ENCODE peak calls at places on chromosomes 1 and 21, in seven cellular contexts. E is fibroblast of mammary gland, X is Calu3, O is uterus, D is IMR-90, B is ovary, L is body of pancreas. N is an unnamed sample.

GRCh38 chr21:21000576-21001175 is 2.5 kb downstream of the NCAM2 start:
- DNase-seq in B (no peak), O (no peak), X (no peak), L (no peak), E (no peak), D (no peak), N (no peak)

GRCh38 chr1:24933468-24933867 is 3.4 kb upstream of the RUNX3 start:
- DNase-seq in L (no peak), O (no peak), D (no peak), X (no peak), E (no peak), B (no peak), N (no peak)

GRCh38 chr1:226904772-226905171 is 34.4 kb downstream of the PSEN2 start:
- DNase-seq in L (no peak), O (no peak), D (no peak), E (no peak), B (no peak), X (no peak), N (no peak)

GRCh38 chr1:159594581-159594980 is 7.0 kb downstream of the APCS start:
- DNase-seq in E (peak; percentile 31), D (no peak), X (no peak), B (no peak), L (no peak), O (no peak), N (no peak)

GRCh38 chr1:169928438-169929209 is 34.9 kb upstream of the SCYL3 start:
- DNase-seq in B (no peak), E (peak; percentile 76), O (no peak), L (no peak), X (no peak), D (peak; percentile 72), N (no peak)

GRCh38 chr21:26952274-26953066 is 14.4 kb downstream of the ADAMTS5 start:
- DNase-seq in O (no peak), X (no peak), E (no peak), B (no peak), D (peak; percentile 45), L (no peak), N (no peak)

GRCh38 chr21:29022141-29022540 is 2.3 kb upstream of the USP16 start:
- DNase-seq in O (no peak), X (no peak), B (no peak), E (no peak), D (no peak), L (no peak), N (no peak)

GRCh38 chr1:26784023-26784871 is 3.5 kb upstream of the PIGV start:
- DNase-seq in D (peak; percentile 80), L (peak; percentile 78), B (peak; percentile 90), X (no peak), O (peak; percentile 67), E (peak; percentile 88), N (no peak)

GRCh38 chr1:45968941-45969666 is 163.3 kb downstream of the PIK3R3 start:
- DNase-seq in X (no peak), O (no peak), B (no peak), E (no peak), L (no peak), D (no peak), N (no peak)

GRCh38 chr1:167105150-167105840 is 11.4 kb downstream of the STYXL2 start:
- DNase-seq in O (no peak), D (no peak), L (no peak), B (no peak), X (no peak), E (no peak), N (no peak)

GRCh38 chr1:15249032-15249601 is 2.1 kb downstream of the FHAD1 start:
- DNase-seq in D (peak; percentile 4), X (no peak), L (no peak), E (no peak), O (no peak), B (no peak), N (no peak)

GRCh38 chr1:208257326-208257725 is 13.1 kb upstream of the PLXNA2 start:
- DNase-seq in D (no peak), X (no peak), O (no peak), B (no peak), L (no peak), E (no peak), N (no peak)

GRCh38 chr1:185969524-185969991 is 235.4 kb downstream of the HMCN1 start:
- DNase-seq in B (no peak), E (no peak), L (no peak), X (no peak), D (peak; percentile 6), O (no peak), N (no peak)

GRCh38 chr1:71521655-71522264 is 440.9 kb upstream of the ZRANB2 start:
- DNase-seq in B (peak; percentile 49), X (peak; percentile 51), L (peak; percentile 54), D (peak; percentile 43), O (no peak), E (peak; percentile 61), N (peak; percentile 30)

GRCh38 chr1:96364576-96364975 is 357.0 kb upstream of the PTBP2 start:
- DNase-seq in X (no peak), D (peak; percentile 80), B (no peak), E (peak; percentile 66), L (no peak), O (no peak), N (no peak)

GRCh38 chr1:240732390-240732789 is 120.4 kb upstream of the GREM2 start:
- DNase-seq in D (peak; percentile 79), X (peak; percentile 20), B (no peak), L (no peak), O (no peak), E (peak; percentile 81), N (peak; percentile 50)

GRCh38 chr21:32463367-32463766 is 50.9 kb downstream of the EVA1C start:
- DNase-seq in X (peak; percentile 44), B (no peak), E (peak; percentile 73), D (peak; percentile 29), O (peak; percentile 59), L (no peak), N (peak; percentile 59)

GRCh38 chr1:214270097-214270635 is 10.8 kb upstream of the SMYD2 start:
- DNase-seq in E (peak; percentile 65), D (no peak), L (no peak), B (no peak), X (no peak), O (no peak), N (no peak)

GRCh38 chr1:214272964-214273533 is 7.9 kb upstream of the SMYD2 start:
- DNase-seq in D (no peak), B (no peak), X (no peak), L (no peak), E (no peak), O (no peak), N (no peak)

GRCh38 chr1:214271995-214272731 is 8.8 kb upstream of the SMYD2 start:
- DNase-seq in X (no peak), L (no peak), D (no peak), B (no peak), E (no peak), O (no peak), N (no peak)

GRCh38 chr1:214276786-214277185 is 4.2 kb upstream of the SMYD2 start:
- DNase-seq in X (no peak), D (no peak), E (no peak), B (no peak), O (no peak), L (no peak), N (no peak)

DNA sequence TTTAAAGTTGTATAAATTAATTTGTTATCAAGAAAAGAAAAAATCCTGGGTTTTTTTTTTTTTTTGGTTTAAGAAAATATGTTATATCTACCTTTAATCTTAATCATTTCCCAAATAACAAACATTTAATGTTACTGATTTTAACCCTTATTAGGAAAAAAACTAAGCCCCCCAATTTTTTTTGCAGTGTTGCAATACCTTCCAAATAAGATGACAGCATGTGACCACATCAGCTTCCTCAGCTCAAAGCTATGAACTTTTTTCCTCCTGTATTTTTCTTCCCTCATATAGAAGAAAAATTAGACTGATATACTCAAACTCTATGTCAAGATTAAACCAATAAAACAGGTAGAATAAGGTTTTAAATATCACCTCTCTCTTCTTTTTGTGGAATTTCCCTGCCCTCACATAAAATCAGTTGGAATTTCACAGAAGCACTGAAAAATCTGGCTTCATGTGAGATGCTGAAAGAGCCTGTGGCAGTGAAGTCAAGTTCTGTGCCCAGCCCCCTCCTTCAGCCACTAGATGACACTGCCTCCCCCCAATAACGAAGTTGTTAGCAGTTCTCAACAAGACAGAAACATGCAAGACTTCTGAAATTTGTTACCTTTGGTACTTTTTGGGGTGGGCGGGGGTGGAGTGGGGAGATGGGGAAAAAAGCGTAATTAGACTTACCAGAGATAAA is 9.6 kb upstream of the SMYD2 start:
- DNase-seq in D (no peak), B (no peak), L (no peak), E (no peak), O (no peak), X (no peak), N (no peak)
- TF ChIP-seq CTCF in D (no peak), B (no peak), L (no peak), E (no peak), O (no peak), X (no peak), N (no peak)

GRCh38 chr1:235013512-235013911 is 115.1 kb downstream of the TOMM20 start:
- DNase-seq in O (no peak), E (no peak), L (no peak), X (no peak), B (no peak), D (no peak), N (no peak)

GRCh38 chr1:235011064-235011598 is 117.5 kb downstream of the TOMM20 start:
- DNase-seq in X (no peak), O (no peak), L (no peak), B (no peak), D (no peak), E (no peak), N (no peak)

GRCh38 chr1:235014756-235015155 is 113.9 kb downstream of the TOMM20 start:
- DNase-seq in D (no peak), B (no peak), X (no peak), E (no peak), O (peak; percentile 3), L (no peak), N (no peak)

GRCh38 chr1:235011599-235012435 is 116.8 kb downstream of the TOMM20 start:
- DNase-seq in X (peak; percentile 78), O (peak; percentile 80), D (peak; percentile 100), L (peak; percentile 38), E (peak; percentile 100), B (no peak), N (peak; percentile 100)

GRCh38 chr1:235012436-235013210 is 116.0 kb downstream of the TOMM20 start:
- DNase-seq in O (no peak), L (no peak), B (no peak), E (no peak), D (no peak), X (no peak), N (no peak)
- TF ChIP-seq CTCF in O (no peak), L (no peak), B (no peak), E (no peak), D (no peak), X (no peak), N (no peak)

DNA sequence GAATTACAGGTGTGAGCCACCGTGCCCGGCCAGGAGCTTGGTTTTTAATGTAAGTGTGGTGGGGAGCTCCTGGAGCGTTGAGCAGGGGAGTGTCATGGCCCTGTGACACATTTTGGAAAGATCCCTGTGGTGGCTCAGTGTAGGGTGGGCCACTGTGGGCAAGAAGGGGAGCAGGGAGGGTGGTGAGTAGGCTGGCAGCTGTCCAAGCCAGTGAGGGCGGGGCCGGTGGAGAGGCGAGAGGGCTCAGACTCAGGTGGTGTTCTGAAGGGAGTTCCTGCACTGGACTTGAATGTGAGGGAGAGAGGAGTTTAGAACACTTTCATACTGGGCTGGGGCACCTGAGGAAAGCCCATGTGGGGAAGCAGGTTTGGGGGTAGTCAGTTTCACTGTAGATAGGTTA is 3.1 kb upstream of the EVA1B start:
- DNase-seq in D (no peak), O (no peak), X (peak; percentile 35), B (peak; percentile 60), E (no peak), L (no peak), N (no peak)
- TF ChIP-seq CTCF in D (no peak), O (no peak), X (no peak), B (no peak), E (no peak), L (no peak), N (no peak)

GRCh38 chr1:188367669-188368068 is 1538.9 kb downstream of the PLA2G4A start:
- DNase-seq in L (no peak), B (no peak), E (no peak), X (no peak), D (no peak), O (no peak), N (no peak)
- TF ChIP-seq CTCF in L (no peak), B (no peak), E (no peak), X (no peak), D (no peak), O (no peak), N (no peak)

N was measured in HFF-Myc.